ENCODE peak calls at places on chromosomes 7 and 10, in six cellular contexts. One of them, this sample, is unnamed.

GRCh38 chr10:7787150-7787856 is 490 bp downstream of the KIN start:
- DNase-seq in ovary: no peak
- DNase-seq in occipital lobe: no peak
- DNase-seq in WTC11: no peak
- DNase-seq in NAMALWA: peak
- DNase-seq in HT1080: no peak
- DNase-seq in this sample: no peak

GRCh38 chr7:40915061-40915460 is 780.3 kb downstream of the SUGCT start:
- DNase-seq in ovary: no peak
- DNase-seq in occipital lobe: no peak
- DNase-seq in WTC11: no peak
- DNase-seq in NAMALWA: no peak
- DNase-seq in HT1080: no peak
- DNase-seq in this sample: no peak

GRCh38 chr10:133388973-133389818 is 4.8 kb upstream of the MTG1 start:
- DNase-seq in ovary: no peak
- DNase-seq in occipital lobe: no peak
- DNase-seq in WTC11: no peak
- DNase-seq in NAMALWA: peak
- DNase-seq in HT1080: no peak
- DNase-seq in this sample: peak

GRCh38 chr7:130486114-130486962 is 5.5 kb upstream of the MEST start:
- DNase-seq in ovary: peak
- DNase-seq in occipital lobe: peak
- DNase-seq in WTC11: peak
- DNase-seq in NAMALWA: peak
- DNase-seq in HT1080: no peak
- DNase-seq in this sample: peak

GRCh38 chr10:24873281-24873683 is 79.1 kb downstream of the PRTFDC1 start:
- DNase-seq in ovary: peak
- DNase-seq in occipital lobe: no peak
- DNase-seq in WTC11: no peak
- DNase-seq in NAMALWA: no peak
- DNase-seq in HT1080: peak
- DNase-seq in this sample: no peak

GRCh38 chr10:22805304-22805703 is 90.9 kb upstream of the PIP4K2A start:
- DNase-seq in ovary: no peak
- DNase-seq in occipital lobe: peak
- DNase-seq in WTC11: no peak
- DNase-seq in NAMALWA: no peak
- DNase-seq in HT1080: no peak
- DNase-seq in this sample: no peak

GRCh38 chr10:15739437-15739970 is 19.8 kb upstream of the ITGA8 start:
- DNase-seq in ovary: no peak
- DNase-seq in occipital lobe: no peak
- DNase-seq in WTC11: no peak
- DNase-seq in NAMALWA: no peak
- DNase-seq in HT1080: no peak
- DNase-seq in this sample: no peak

GRCh38 chr7:289209-289755 is 688 bp upstream of the FOXL3 start:
- DNase-seq in ovary: no peak
- DNase-seq in occipital lobe: no peak
- DNase-seq in WTC11: peak
- DNase-seq in NAMALWA: no peak
- DNase-seq in HT1080: no peak
- DNase-seq in this sample: no peak

GRCh38 chr10:100020883-100021248 is 11.1 kb upstream of the DNMBP start:
- DNase-seq in ovary: no peak
- DNase-seq in occipital lobe: no peak
- DNase-seq in WTC11: peak
- DNase-seq in NAMALWA: peak
- DNase-seq in HT1080: no peak
- DNase-seq in this sample: no peak

GRCh38 chr10:79976999-79977398 is 28.1 kb upstream of the SFTPD start:
- DNase-seq in ovary: no peak
- DNase-seq in occipital lobe: no peak
- DNase-seq in WTC11: no peak
- DNase-seq in NAMALWA: no peak
- DNase-seq in HT1080: no peak
- DNase-seq in this sample: no peak

GRCh38 chr10:63133787-63134557 is 844 bp downstream of the NRBF2 start:
- DNase-seq in ovary: no peak
- DNase-seq in occipital lobe: no peak
- DNase-seq in WTC11: no peak
- DNase-seq in NAMALWA: peak
- DNase-seq in HT1080: no peak
- DNase-seq in this sample: peak

GRCh38 chr10:14325325-14325955 is 5.3 kb downstream of the FRMD4A start:
- DNase-seq in ovary: no peak
- DNase-seq in occipital lobe: no peak
- DNase-seq in WTC11: peak
- DNase-seq in NAMALWA: peak
- DNase-seq in HT1080: peak
- DNase-seq in this sample: peak

GRCh38 chr10:101588879-101589278 is 758 bp downstream of the DPCD start:
- DNase-seq in ovary: no peak
- DNase-seq in occipital lobe: no peak
- DNase-seq in WTC11: no peak
- DNase-seq in NAMALWA: no peak
- DNase-seq in HT1080: no peak
- DNase-seq in this sample: no peak

GRCh38 chr7:87810130-87810529 is 66.0 kb downstream of the SLC25A40 start:
- DNase-seq in ovary: no peak
- DNase-seq in occipital lobe: no peak
- DNase-seq in WTC11: no peak
- DNase-seq in NAMALWA: no peak
- DNase-seq in HT1080: no peak
- DNase-seq in this sample: no peak

GRCh38 chr10:3850999-3851937 is 66.3 kb upstream of the KLF6 start:
- DNase-seq in ovary: no peak
- DNase-seq in occipital lobe: no peak
- DNase-seq in WTC11: no peak
- DNase-seq in NAMALWA: peak
- DNase-seq in HT1080: peak
- DNase-seq in this sample: peak

GRCh38 chr10:98916751-98917150 is 318.9 kb downstream of the HPSE2 start:
- DNase-seq in ovary: no peak
- DNase-seq in occipital lobe: no peak
- DNase-seq in WTC11: no peak
- DNase-seq in NAMALWA: no peak
- DNase-seq in HT1080: no peak
- DNase-seq in this sample: no peak

GRCh38 chr10:73172867-73173266 is 4.9 kb downstream of the FAM149B1 start:
- DNase-seq in ovary: no peak
- DNase-seq in occipital lobe: no peak
- DNase-seq in WTC11: no peak
- DNase-seq in NAMALWA: no peak
- DNase-seq in HT1080: no peak
- DNase-seq in this sample: no peak

GRCh38 chr10:126012485-126012884 is 116.1 kb downstream of the FANK1 start:
- DNase-seq in ovary: no peak
- DNase-seq in occipital lobe: no peak
- DNase-seq in WTC11: no peak
- DNase-seq in NAMALWA: no peak
- DNase-seq in HT1080: peak
- DNase-seq in this sample: no peak

GRCh38 chr7:112665709-112666108 is 124.5 kb downstream of the TMEM168 start:
- DNase-seq in ovary: no peak
- DNase-seq in occipital lobe: no peak
- DNase-seq in WTC11: peak
- DNase-seq in NAMALWA: no peak
- DNase-seq in HT1080: no peak
- DNase-seq in this sample: no peak

GRCh38 chr10:71213761-71214440 is 1.5 kb downstream of the UNC5B start:
- DNase-seq in ovary: peak
- DNase-seq in occipital lobe: no peak
- DNase-seq in WTC11: peak
- DNase-seq in NAMALWA: no peak
- DNase-seq in HT1080: peak
- DNase-seq in this sample: no peak

GRCh38 chr7:17939111-17939669 is 1.1 kb downstream of the SNX13 start:
- DNase-seq in ovary: no peak
- DNase-seq in occipital lobe: no peak
- DNase-seq in WTC11: no peak
- DNase-seq in NAMALWA: no peak
- DNase-seq in HT1080: peak
- DNase-seq in this sample: peak

GRCh38 chr7:101099969-101100781 is 14.9 kb downstream of the TRIM56 start:
- DNase-seq in ovary: peak
- DNase-seq in occipital lobe: peak
- DNase-seq in WTC11: peak
- DNase-seq in NAMALWA: no peak
- DNase-seq in HT1080: peak
- DNase-seq in this sample: no peak

GRCh38 chr7:65967361-65968155 is 14.5 kb downstream of the GUSB start:
- DNase-seq in ovary: no peak
- DNase-seq in occipital lobe: peak
- DNase-seq in WTC11: no peak
- DNase-seq in NAMALWA: no peak
- DNase-seq in HT1080: no peak
- DNase-seq in this sample: no peak

GRCh38 chr10:92305133-92306072 is 14.4 kb downstream of the MARCHF5 start:
- DNase-seq in ovary: no peak
- DNase-seq in occipital lobe: no peak
- DNase-seq in WTC11: no peak
- DNase-seq in NAMALWA: no peak
- DNase-seq in HT1080: no peak
- DNase-seq in this sample: no peak

GRCh38 chr10:112456533-112456932 is 9.5 kb downstream of the VTI1A start:
- DNase-seq in ovary: no peak
- DNase-seq in occipital lobe: no peak
- DNase-seq in WTC11: no peak
- DNase-seq in NAMALWA: peak
- DNase-seq in HT1080: no peak
- DNase-seq in this sample: no peak

GRCh38 chr7:22864301-22864700 is 41.7 kb upstream of the TOMM7 start:
- DNase-seq in ovary: no peak
- DNase-seq in occipital lobe: no peak
- DNase-seq in WTC11: no peak
- DNase-seq in NAMALWA: no peak
- DNase-seq in HT1080: no peak
- DNase-seq in this sample: no peak

GRCh38 chr7:66804001-66804400 is 63.5 kb downstream of the RABGEF1 start:
- DNase-seq in ovary: no peak
- DNase-seq in occipital lobe: peak
- DNase-seq in WTC11: no peak
- DNase-seq in NAMALWA: no peak
- DNase-seq in HT1080: no peak
- DNase-seq in this sample: no peak

GRCh38 chr10:2529945-2530344 is 537.4 kb upstream of the PFKP start:
- DNase-seq in ovary: no peak
- DNase-seq in occipital lobe: no peak
- DNase-seq in WTC11: no peak
- DNase-seq in NAMALWA: no peak
- DNase-seq in HT1080: no peak
- DNase-seq in this sample: no peak

GRCh38 chr10:132642732-132643008 is 105.1 kb downstream of the INPP5A start:
- DNase-seq in ovary: no peak
- DNase-seq in occipital lobe: no peak
- DNase-seq in WTC11: no peak
- DNase-seq in NAMALWA: no peak
- DNase-seq in HT1080: no peak
- DNase-seq in this sample: no peak

This sample was measured in GM10248.